ENCODE peak calls at places on chromosome 6, in nine cellular contexts. One of them, this sample, is unnamed.

GRCh38 chr6:118748311-118749062 is 97.1 kb upstream of the CEP85L start:
- DNase-seq in neural progenitor cell: peak; percentile 26
- DNase-seq in tibial nerve: no peak
- DNase-seq in endothelial cell of umbilical vein: peak; percentile 14
- DNase-seq in tibial artery: no peak
- DNase-seq in fibroblast of lung: peak; percentile 58
- DNase-seq in heart left ventricle: no peak
- DNase-seq in CD8-positive, alpha-beta T cell: no peak
- DNase-seq in cardiac muscle cell: peak; percentile 38
- DNase-seq in this sample: no peak

GRCh38 chr6:125183391-125183790 is 29.8 kb downstream of the TPD52L1 start:
- DNase-seq in neural progenitor cell: no peak
- DNase-seq in tibial nerve: no peak
- DNase-seq in endothelial cell of umbilical vein: no peak
- DNase-seq in tibial artery: no peak
- DNase-seq in fibroblast of lung: no peak
- DNase-seq in heart left ventricle: no peak
- DNase-seq in CD8-positive, alpha-beta T cell: no peak
- DNase-seq in cardiac muscle cell: no peak
- DNase-seq in this sample: no peak

GRCh38 chr6:33620158-33620583 is 951 bp upstream of the ITPR3 start:
- DNase-seq in neural progenitor cell: peak; percentile 53
- DNase-seq in tibial nerve: peak; percentile 33
- DNase-seq in endothelial cell of umbilical vein: peak; percentile 60
- DNase-seq in tibial artery: peak; percentile 71
- DNase-seq in fibroblast of lung: no peak
- DNase-seq in heart left ventricle: no peak
- DNase-seq in CD8-positive, alpha-beta T cell: peak; percentile 57
- DNase-seq in cardiac muscle cell: no peak
- DNase-seq in this sample: no peak

GRCh38 chr6:10655508-10656055 is 38.8 kb downstream of the C6orf52 start:
- DNase-seq in neural progenitor cell: no peak
- DNase-seq in tibial nerve: no peak
- DNase-seq in endothelial cell of umbilical vein: no peak
- DNase-seq in tibial artery: no peak
- DNase-seq in fibroblast of lung: no peak
- DNase-seq in heart left ventricle: no peak
- DNase-seq in CD8-positive, alpha-beta T cell: no peak
- DNase-seq in cardiac muscle cell: no peak
- DNase-seq in this sample: no peak

GRCh38 chr6:98944598-98945011 is 3.1 kb downstream of the FBXL4 start:
- DNase-seq in neural progenitor cell: no peak
- DNase-seq in tibial nerve: no peak
- DNase-seq in endothelial cell of umbilical vein: peak; percentile 12
- DNase-seq in tibial artery: no peak
- DNase-seq in fibroblast of lung: peak; percentile 41
- DNase-seq in heart left ventricle: no peak
- DNase-seq in CD8-positive, alpha-beta T cell: no peak
- DNase-seq in cardiac muscle cell: peak; percentile 35
- DNase-seq in this sample: no peak

GRCh38 chr6:146851837-146852236 is 253.1 kb downstream of the ADGB start:
- DNase-seq in neural progenitor cell: no peak
- DNase-seq in tibial nerve: no peak
- DNase-seq in endothelial cell of umbilical vein: no peak
- DNase-seq in tibial artery: no peak
- DNase-seq in fibroblast of lung: peak; percentile 79
- DNase-seq in heart left ventricle: no peak
- DNase-seq in CD8-positive, alpha-beta T cell: no peak
- DNase-seq in cardiac muscle cell: peak; percentile 78
- DNase-seq in this sample: no peak

GRCh38 chr6:141808662-141809061 is 324.1 kb upstream of the GJE1 start:
- DNase-seq in neural progenitor cell: peak; percentile 43
- DNase-seq in tibial nerve: no peak
- DNase-seq in endothelial cell of umbilical vein: peak; percentile 9
- DNase-seq in tibial artery: no peak
- DNase-seq in fibroblast of lung: no peak
- DNase-seq in heart left ventricle: no peak
- DNase-seq in CD8-positive, alpha-beta T cell: no peak
- DNase-seq in cardiac muscle cell: no peak
- DNase-seq in this sample: no peak

GRCh38 chr6:154509421-154510143 is 903 bp downstream of the CNKSR3 start:
- DNase-seq in neural progenitor cell: peak; percentile 52
- DNase-seq in tibial nerve: no peak
- DNase-seq in endothelial cell of umbilical vein: peak; percentile 35
- DNase-seq in tibial artery: peak; percentile 64
- DNase-seq in fibroblast of lung: peak; percentile 40
- DNase-seq in heart left ventricle: peak; percentile 68
- DNase-seq in CD8-positive, alpha-beta T cell: no peak
- DNase-seq in cardiac muscle cell: peak; percentile 41
- DNase-seq in this sample: no peak

GRCh38 chr6:96749891-96750290 is 87.4 kb downstream of the GPR63 start:
- DNase-seq in neural progenitor cell: no peak
- DNase-seq in tibial nerve: no peak
- DNase-seq in endothelial cell of umbilical vein: no peak
- DNase-seq in tibial artery: no peak
- DNase-seq in fibroblast of lung: no peak
- DNase-seq in heart left ventricle: no peak
- DNase-seq in CD8-positive, alpha-beta T cell: no peak
- DNase-seq in cardiac muscle cell: no peak
- DNase-seq in this sample: no peak

GRCh38 chr6:111789593-111789992 is 83.7 kb downstream of the FYN start:
- DNase-seq in neural progenitor cell: no peak
- DNase-seq in tibial nerve: peak; percentile 45
- DNase-seq in endothelial cell of umbilical vein: no peak
- DNase-seq in tibial artery: no peak
- DNase-seq in fibroblast of lung: peak; percentile 72
- DNase-seq in heart left ventricle: no peak
- DNase-seq in CD8-positive, alpha-beta T cell: no peak
- DNase-seq in cardiac muscle cell: peak; percentile 84
- DNase-seq in this sample: no peak
- H3K4me3 ChIP-seq in neural progenitor cell: no peak overlapping the region
- H3K4me3 ChIP-seq in tibial nerve: no peak overlapping the region
- H3K4me3 ChIP-seq in endothelial cell of umbilical vein: no peak overlapping the region
- H3K4me3 ChIP-seq in tibial artery: no peak overlapping the region
- H3K4me3 ChIP-seq in fibroblast of lung: no peak overlapping the region
- H3K4me3 ChIP-seq in heart left ventricle: no peak overlapping the region
- H3K4me3 ChIP-seq in CD8-positive, alpha-beta T cell: no peak overlapping the region
- H3K4me3 ChIP-seq in cardiac muscle cell: no peak overlapping the region
- H3K4me3 ChIP-seq in this sample: no peak overlapping the region

GRCh38 chr6:24910331-24910849 is 25.4 kb downstream of the RIPOR2 start:
- DNase-seq in neural progenitor cell: peak; percentile 45
- DNase-seq in tibial nerve: no peak
- DNase-seq in endothelial cell of umbilical vein: no peak
- DNase-seq in tibial artery: no peak
- DNase-seq in fibroblast of lung: no peak
- DNase-seq in heart left ventricle: peak; percentile 58
- DNase-seq in CD8-positive, alpha-beta T cell: no peak
- DNase-seq in cardiac muscle cell: peak; percentile 33
- DNase-seq in this sample: no peak
- TF ChIP-seq CTCF in neural progenitor cell: peak; percentile 33
- TF ChIP-seq CTCF in tibial nerve: no peak
- TF ChIP-seq CTCF in endothelial cell of umbilical vein: no peak
- TF ChIP-seq CTCF in tibial artery: no peak
- TF ChIP-seq CTCF in fibroblast of lung: no peak
- TF ChIP-seq CTCF in heart left ventricle: peak; percentile 21
- TF ChIP-seq CTCF in CD8-positive, alpha-beta T cell: no peak
- TF ChIP-seq CTCF in cardiac muscle cell: peak; percentile 38
- TF ChIP-seq CTCF in this sample: no peak

GRCh38 chr6:15411766-15412165 is 165.9 kb downstream of the JARID2 start:
- DNase-seq in neural progenitor cell: peak; percentile 47
- DNase-seq in tibial nerve: no peak
- DNase-seq in endothelial cell of umbilical vein: no peak
- DNase-seq in tibial artery: no peak
- DNase-seq in fibroblast of lung: no peak
- DNase-seq in heart left ventricle: no peak
- DNase-seq in CD8-positive, alpha-beta T cell: no peak
- DNase-seq in cardiac muscle cell: no peak
- DNase-seq in this sample: no peak
- H3K27ac ChIP-seq in neural progenitor cell: no peak overlapping the region
- H3K27ac ChIP-seq in tibial nerve: no peak overlapping the region
- H3K27ac ChIP-seq in endothelial cell of umbilical vein: no peak overlapping the region
- H3K27ac ChIP-seq in tibial artery: no peak overlapping the region
- H3K27ac ChIP-seq in fibroblast of lung: no peak overlapping the region
- H3K27ac ChIP-seq in heart left ventricle: no peak overlapping the region
- H3K27ac ChIP-seq in CD8-positive, alpha-beta T cell: no peak overlapping the region
- H3K27ac ChIP-seq in cardiac muscle cell: no peak overlapping the region
- H3K27ac ChIP-seq in this sample: no peak overlapping the region

DNA sequence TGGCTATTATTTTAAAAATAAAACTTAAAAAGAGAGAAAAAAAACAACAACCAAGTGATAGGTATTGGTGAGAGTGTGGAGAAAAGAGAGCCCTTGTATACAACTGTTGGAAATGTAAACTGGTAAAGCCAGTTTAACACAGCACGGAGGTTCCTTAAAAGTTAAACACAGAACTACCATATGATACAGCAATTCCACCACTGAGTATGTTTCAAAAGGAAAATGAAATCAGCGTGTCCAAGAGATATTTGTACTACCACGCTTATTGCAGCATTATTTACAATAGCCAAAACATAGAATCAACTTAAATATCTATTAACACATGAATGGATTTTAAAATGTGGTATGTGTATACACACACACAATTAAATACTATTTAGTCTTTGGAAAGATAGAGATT is 1.1 kb downstream of the PTCHD4 start:
- DNase-seq in neural progenitor cell: no peak
- DNase-seq in tibial nerve: no peak
- DNase-seq in endothelial cell of umbilical vein: peak; percentile 41
- DNase-seq in tibial artery: no peak
- DNase-seq in fibroblast of lung: peak; percentile 26
- DNase-seq in heart left ventricle: no peak
- DNase-seq in CD8-positive, alpha-beta T cell: no peak
- DNase-seq in cardiac muscle cell: no peak
- DNase-seq in this sample: no peak
- H3K4me3 ChIP-seq in neural progenitor cell: peak overlapping the region; percentile 73
- H3K4me3 ChIP-seq in tibial nerve: no peak overlapping the region
- H3K4me3 ChIP-seq in endothelial cell of umbilical vein: peak overlapping the region; percentile 33
- H3K4me3 ChIP-seq in tibial artery: no peak overlapping the region
- H3K4me3 ChIP-seq in fibroblast of lung: peak overlapping the region; percentile 50
- H3K4me3 ChIP-seq in heart left ventricle: peak overlapping the region; percentile 44
- H3K4me3 ChIP-seq in CD8-positive, alpha-beta T cell: no peak overlapping the region
- H3K4me3 ChIP-seq in cardiac muscle cell: peak overlapping the region; percentile 17
- H3K4me3 ChIP-seq in this sample: no peak overlapping the region

GRCh38 chr6:36285797-36286196 is 15.9 kb downstream of the PNPLA1 start:
- DNase-seq in neural progenitor cell: no peak
- DNase-seq in tibial nerve: no peak
- DNase-seq in endothelial cell of umbilical vein: no peak
- DNase-seq in tibial artery: no peak
- DNase-seq in fibroblast of lung: no peak
- DNase-seq in heart left ventricle: no peak
- DNase-seq in CD8-positive, alpha-beta T cell: no peak
- DNase-seq in cardiac muscle cell: no peak
- DNase-seq in this sample: no peak

GRCh38 chr6:36283608-36284007 is 13.7 kb downstream of the PNPLA1 start:
- DNase-seq in neural progenitor cell: no peak
- DNase-seq in tibial nerve: no peak
- DNase-seq in endothelial cell of umbilical vein: no peak
- DNase-seq in tibial artery: no peak
- DNase-seq in fibroblast of lung: no peak
- DNase-seq in heart left ventricle: no peak
- DNase-seq in CD8-positive, alpha-beta T cell: no peak
- DNase-seq in cardiac muscle cell: no peak
- DNase-seq in this sample: no peak

GRCh38 chr6:36286858-36287257 is 17.0 kb downstream of the PNPLA1 start:
- DNase-seq in neural progenitor cell: no peak
- DNase-seq in tibial nerve: no peak
- DNase-seq in endothelial cell of umbilical vein: no peak
- DNase-seq in tibial artery: no peak
- DNase-seq in fibroblast of lung: no peak
- DNase-seq in heart left ventricle: no peak
- DNase-seq in CD8-positive, alpha-beta T cell: no peak
- DNase-seq in cardiac muscle cell: no peak
- DNase-seq in this sample: no peak

GRCh38 chr6:36284359-36284758 is 14.5 kb downstream of the PNPLA1 start:
- DNase-seq in neural progenitor cell: no peak
- DNase-seq in tibial nerve: no peak
- DNase-seq in endothelial cell of umbilical vein: no peak
- DNase-seq in tibial artery: no peak
- DNase-seq in fibroblast of lung: no peak
- DNase-seq in heart left ventricle: no peak
- DNase-seq in CD8-positive, alpha-beta T cell: no peak
- DNase-seq in cardiac muscle cell: no peak
- DNase-seq in this sample: no peak

GRCh38 chr6:36285187-36285612 is 15.3 kb downstream of the PNPLA1 start:
- DNase-seq in neural progenitor cell: peak; percentile 87
- DNase-seq in tibial nerve: no peak
- DNase-seq in endothelial cell of umbilical vein: no peak
- DNase-seq in tibial artery: no peak
- DNase-seq in fibroblast of lung: no peak
- DNase-seq in heart left ventricle: no peak
- DNase-seq in CD8-positive, alpha-beta T cell: no peak
- DNase-seq in cardiac muscle cell: no peak
- DNase-seq in this sample: no peak
- TF ChIP-seq CTCF in neural progenitor cell: peak; percentile 50
- TF ChIP-seq CTCF in tibial nerve: no peak
- TF ChIP-seq CTCF in endothelial cell of umbilical vein: no peak
- TF ChIP-seq CTCF in tibial artery: no peak
- TF ChIP-seq CTCF in fibroblast of lung: no peak
- TF ChIP-seq CTCF in heart left ventricle: no peak
- TF ChIP-seq CTCF in CD8-positive, alpha-beta T cell: no peak
- TF ChIP-seq CTCF in cardiac muscle cell: no peak
- TF ChIP-seq CTCF in this sample: no peak

DNA sequence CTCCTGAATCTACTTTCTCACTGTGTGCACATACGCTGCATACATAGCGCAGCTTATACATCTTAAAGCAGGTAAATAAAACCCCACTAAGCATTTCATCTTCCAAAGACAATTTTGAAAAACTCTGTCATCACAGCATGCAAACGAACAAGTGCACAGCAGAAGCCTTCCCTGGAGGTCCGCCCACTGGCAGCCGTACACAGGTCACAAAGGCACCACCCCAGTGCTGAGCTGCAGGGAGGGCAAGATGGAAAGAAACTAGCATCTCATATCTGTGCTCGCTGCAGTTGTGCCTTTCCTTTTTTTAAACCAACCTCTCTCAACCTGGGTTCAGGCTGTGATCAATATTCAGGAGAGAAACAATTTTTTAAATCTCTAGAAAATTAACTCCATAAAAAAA is 73.3 kb downstream of the HUS1B start:
- DNase-seq in neural progenitor cell: peak; percentile 22
- DNase-seq in tibial nerve: no peak
- DNase-seq in endothelial cell of umbilical vein: no peak
- DNase-seq in tibial artery: no peak
- DNase-seq in fibroblast of lung: no peak
- DNase-seq in heart left ventricle: no peak
- DNase-seq in CD8-positive, alpha-beta T cell: no peak
- DNase-seq in cardiac muscle cell: no peak
- DNase-seq in this sample: no peak
- H3K27ac ChIP-seq in neural progenitor cell: no peak overlapping the region
- H3K27ac ChIP-seq in tibial nerve: no peak overlapping the region
- H3K27ac ChIP-seq in endothelial cell of umbilical vein: no peak overlapping the region
- H3K27ac ChIP-seq in tibial artery: no peak overlapping the region
- H3K27ac ChIP-seq in fibroblast of lung: no peak overlapping the region
- H3K27ac ChIP-seq in heart left ventricle: no peak overlapping the region
- H3K27ac ChIP-seq in CD8-positive, alpha-beta T cell: no peak overlapping the region
- H3K27ac ChIP-seq in cardiac muscle cell: no peak overlapping the region
- H3K27ac ChIP-seq in this sample: no peak overlapping the region

GRCh38 chr6:136784271-136784664 is 8.0 kb downstream of the MAP3K5 start:
- DNase-seq in neural progenitor cell: no peak
- DNase-seq in tibial nerve: no peak
- DNase-seq in endothelial cell of umbilical vein: no peak
- DNase-seq in tibial artery: no peak
- DNase-seq in fibroblast of lung: no peak
- DNase-seq in heart left ventricle: no peak
- DNase-seq in CD8-positive, alpha-beta T cell: no peak
- DNase-seq in cardiac muscle cell: no peak
- DNase-seq in this sample: no peak
- H3K4me3 ChIP-seq in neural progenitor cell: no peak overlapping the region
- H3K4me3 ChIP-seq in tibial nerve: no peak overlapping the region
- H3K4me3 ChIP-seq in endothelial cell of umbilical vein: no peak overlapping the region
- H3K4me3 ChIP-seq in tibial artery: peak overlapping the region; percentile 3
- H3K4me3 ChIP-seq in fibroblast of lung: no peak overlapping the region
- H3K4me3 ChIP-seq in heart left ventricle: peak overlapping the region; percentile 6
- H3K4me3 ChIP-seq in CD8-positive, alpha-beta T cell: no peak overlapping the region
- H3K4me3 ChIP-seq in cardiac muscle cell: no peak overlapping the region
- H3K4me3 ChIP-seq in this sample: no peak overlapping the region